ENCODE peak calls at places on chromosomes 16 and 17, in five cellular contexts. Y, D, T, N and I are unnamed samples.
A peak's percentile ranks its signal among the peaks of the same experiment; 100 is the strongest.

GRCh38 chr17:36204724-36205500 is 6.0 kb upstream of the CCL4L2 start:
- DNase-seq in Y (no peak), N (no peak), D (no peak), T (no peak), I (no peak)

GRCh38 chr16:24493859-24494258 is 45.5 kb upstream of the RBBP6 start:
- DNase-seq in N (no peak), T (no peak), Y (no peak), D (no peak), I (no peak)

GRCh38 chr17:81641825-81642489 is 5.0 kb downstream of the TSPAN10 start:
- DNase-seq in D (no peak), N (no peak), T (no peak), Y (no peak), I (peak; percentile 86)

GRCh38 chr17:80599546-80600305 is 55.1 kb downstream of the RPTOR start:
- DNase-seq in D (no peak), Y (no peak), T (no peak), N (no peak), I (peak; percentile 69)

GRCh38 chr17:37642706-37643105 is 540 bp downstream of the DDX52 start:
- DNase-seq in N (peak; percentile 19), Y (no peak), D (no peak), T (no peak), I (peak; percentile 31)

GRCh38 chr17:77124192-77124908 is 16.4 kb upstream of the SEC14L1 start:
- DNase-seq in N (no peak), Y (no peak), D (no peak), T (no peak), I (peak; percentile 81)

GRCh38 chr16:8257561-8257960 is 332.8 kb downstream of the TMEM114 start:
- DNase-seq in N (no peak), T (no peak), Y (no peak), D (no peak), I (no peak)

GRCh38 chr17:27631409-27631755 is 394 bp downstream of the LGALS9 start:
- DNase-seq in Y (no peak), N (no peak), D (no peak), T (no peak), I (no peak)

GRCh38 chr16:50266337-50267091 is at the start of gene ADCY7:
- DNase-seq in D (no peak), Y (peak; percentile 45), N (peak; percentile 85), T (no peak), I (no peak)

GRCh38 chr17:7204828-7205461 is 14.7 kb downstream of the DLG4 start:
- DNase-seq in N (peak; percentile 99), Y (peak; percentile 98), T (peak; percentile 67), D (peak; percentile 89), I (peak; percentile 98)

GRCh38 chr17:43105146-43105545 is 20.0 kb downstream of the BRCA1 start:
- DNase-seq in T (no peak), D (no peak), Y (no peak), N (no peak), I (no peak)
- TF ChIP-seq USF2 in T (no peak), D (no peak), Y (no peak), N (no peak), I (no peak)

GRCh38 chr16:84119368-84119767 is 2.6 kb upstream of the MBTPS1 start:
- DNase-seq in N (no peak), T (no peak), Y (no peak), D (no peak), I (no peak)
- TF ChIP-seq USF2 in N (no peak), T (no peak), Y (no peak), D (no peak), I (no peak)

GRCh38 chr17:75845933-75846700 is 1.9 kb upstream of the UNC13D start:
- DNase-seq in D (no peak), N (no peak), T (no peak), Y (no peak), I (no peak)

GRCh38 chr17:75845058-75845711 is 981 bp upstream of the UNC13D start:
- DNase-seq in N (peak; percentile 93), T (peak; percentile 81), Y (peak; percentile 88), D (peak; percentile 57), I (peak; percentile 91)

GRCh38 chr17:75843577-75844529 is at the start of gene UNC13D:
- DNase-seq in T (no peak), Y (no peak), N (peak; percentile 94), D (no peak), I (no peak)

GRCh38 chr17:75842963-75843576 is 1.1 kb downstream of the UNC13D start:
- DNase-seq in T (no peak), Y (no peak), N (no peak), D (no peak), I (no peak)

DNA sequence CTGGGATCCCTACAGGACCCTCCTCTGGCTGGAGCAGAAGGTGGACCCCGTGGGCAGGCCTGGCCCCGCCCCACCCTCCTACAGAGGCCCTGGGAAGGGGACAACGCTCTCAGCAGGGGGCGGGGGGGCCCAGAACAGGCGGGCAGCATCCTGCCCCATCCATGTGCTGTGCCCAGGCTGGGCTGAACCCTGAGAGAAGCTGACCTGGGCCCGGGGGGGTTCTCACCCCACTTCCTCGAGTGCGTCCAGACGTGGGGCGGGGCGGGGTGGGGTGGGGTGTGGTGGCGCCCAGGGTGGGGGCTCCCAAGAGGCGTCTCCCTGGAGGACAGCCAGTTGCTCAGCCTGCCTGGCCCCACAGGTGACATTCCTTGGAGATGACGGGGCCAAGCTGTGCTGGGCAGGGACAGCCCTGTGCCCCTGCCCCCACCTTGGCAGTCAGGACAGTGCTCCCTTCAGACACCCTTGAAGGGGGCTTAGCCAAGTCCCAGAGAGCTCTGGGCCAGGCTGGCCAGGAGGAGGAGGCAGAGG is 390 bp upstream of the UNC13D start:
- DNase-seq in D (no peak), N (peak; percentile 83), T (no peak), Y (no peak), I (peak; percentile 75)
- TF ChIP-seq USF2 in D (no peak), N (no peak), T (no peak), Y (no peak), I (no peak)

GRCh38 chr16:1390239-1390638 is 24.3 kb downstream of the UNKL start:
- DNase-seq in N (no peak), Y (no peak), D (no peak), T (no peak), I (no peak)
- TF ChIP-seq USF2 in N (no peak), Y (no peak), D (no peak), T (no peak), I (no peak)

GRCh38 chr16:87543436-87544191 is 50.8 kb upstream of the ZCCHC14 start:
- DNase-seq in Y (no peak), T (no peak), N (no peak), D (no peak), I (no peak)
- TF ChIP-seq USF2 in Y (no peak), T (no peak), N (no peak), D (no peak), I (no peak)

GRCh38 chr16:65700599-65700998 is 578.7 kb upstream of the CDH11 start:
- DNase-seq in D (no peak), T (no peak), N (no peak), Y (no peak), I (no peak)

GRCh38 chr16:65702707-65703402 is 581.0 kb upstream of the CDH11 start:
- DNase-seq in N (peak; percentile 38), T (no peak), D (no peak), Y (no peak), I (no peak)

GRCh38 chr16:65710107-65710506 is 588.2 kb upstream of the CDH11 start:
- DNase-seq in Y (no peak), T (no peak), D (no peak), N (no peak), I (no peak)

GRCh38 chr16:65698943-65699342 is 577.1 kb upstream of the CDH11 start:
- DNase-seq in N (no peak), T (no peak), Y (no peak), D (no peak), I (no peak)

DNA sequence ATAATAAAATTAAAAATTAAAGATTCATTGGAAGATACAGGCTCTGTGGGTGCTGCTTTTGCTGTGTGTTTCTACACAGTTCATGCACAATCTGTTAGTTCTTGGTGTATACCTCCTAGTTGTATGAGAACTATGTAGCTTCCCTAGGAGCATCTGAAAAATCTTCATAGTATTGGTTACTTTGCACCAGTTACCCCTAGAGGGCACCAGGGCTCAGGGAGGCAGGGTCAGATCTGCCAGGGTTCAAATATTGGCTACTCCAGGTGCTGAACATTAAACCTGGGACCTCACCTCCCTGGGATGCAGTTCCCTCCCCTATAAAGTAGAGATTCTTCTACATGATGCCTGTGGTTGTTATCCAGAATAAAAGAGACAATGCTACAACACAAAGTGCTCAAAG is 583.0 kb upstream of the CDH11 start:
- DNase-seq in Y (peak; percentile 25), T (no peak), D (no peak), N (no peak), I (no peak)
- TF ChIP-seq USF2 in Y (no peak), T (no peak), D (no peak), N (no peak), I (no peak)

GRCh38 chr17:49369089-49369488 is 7.0 kb upstream of the ZNF652 start:
- DNase-seq in N (no peak), T (no peak), D (no peak), Y (no peak), I (no peak)

GRCh38 chr17:49369760-49370159 is 7.7 kb upstream of the ZNF652 start:
- DNase-seq in T (no peak), Y (no peak), N (no peak), D (no peak), I (no peak)

GRCh38 chr17:49372428-49372827 is 10.4 kb upstream of the ZNF652 start:
- DNase-seq in Y (no peak), N (no peak), D (no peak), T (no peak), I (no peak)

GRCh38 chr17:49373115-49373514 is 11.1 kb upstream of the ZNF652 start:
- DNase-seq in N (no peak), D (no peak), T (no peak), Y (no peak), I (no peak)

DNA sequence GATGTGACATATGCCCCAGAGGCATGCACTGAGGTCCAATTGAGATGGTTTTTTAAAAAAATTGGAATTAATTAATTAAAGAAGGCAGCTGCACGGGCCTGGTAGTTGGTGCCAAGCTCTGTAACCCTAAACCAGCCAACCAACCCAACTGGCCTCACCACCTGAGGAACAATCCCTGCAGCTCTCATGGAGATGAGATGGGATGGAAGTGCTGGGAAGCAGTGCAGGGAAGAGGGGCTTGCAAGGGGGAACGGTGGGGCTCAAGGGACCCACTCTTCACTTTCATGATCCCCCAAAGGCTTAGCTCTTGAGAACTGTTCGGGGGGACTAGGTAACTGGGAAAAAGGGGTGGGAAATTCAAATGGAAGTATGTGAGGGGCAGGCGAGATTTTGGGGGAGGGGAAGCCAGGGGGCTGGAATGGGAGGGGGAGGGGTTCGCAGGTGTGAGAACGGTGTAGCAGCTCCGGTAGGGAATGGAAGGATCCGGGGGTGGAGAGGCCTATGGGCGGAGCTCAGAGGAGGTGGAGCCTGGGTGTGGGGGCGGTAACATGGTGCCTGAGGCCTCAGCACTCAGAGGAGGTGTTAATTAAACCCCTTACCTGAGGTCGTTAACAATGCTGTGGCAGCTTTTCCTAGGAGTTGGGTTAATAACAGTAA is 9.3 kb upstream of the ZNF652 start:
- DNase-seq in D (peak; percentile 73), N (no peak), Y (peak; percentile 95), T (no peak), I (no peak)
- TF ChIP-seq USF2 in D (no peak), N (no peak), Y (no peak), T (no peak), I (no peak)

GRCh38 chr17:40331743-40332641 is 23.0 kb downstream of the RARA start:
- DNase-seq in T (no peak), D (no peak), Y (no peak), N (peak; percentile 97), I (no peak)
- TF ChIP-seq USF2 in T (no peak), D (no peak), Y (no peak), N (no peak), I (no peak)